ENCODE peak calls at places on chromosomes 16 and 17, in eight cellular contexts. R is AG09319, Z is esophagus squamous epithelium, I is cardiac fibroblast, Y is K562, D is A549, Q is fibroblast of pulmonary artery, A is BE2C. X is an unnamed sample.

GRCh38 chr17:2222901-2223616 is 80.5 kb downstream of the SMG6 start:
- DNase-seq in Q (peak; percentile 73), D (no peak), Y (no peak), R (no peak), Z (no peak), A (no peak), I (peak; percentile 74), X (no peak)

GRCh38 chr17:31529841-31530251 is 138.4 kb downstream of the RAB11FIP4 start:
- DNase-seq in A (no peak), I (no peak), Q (no peak), Z (no peak), Y (no peak), R (no peak), D (no peak), X (no peak)

GRCh38 chr17:59884861-59885260 is 7.9 kb downstream of the TUBD1 start:
- DNase-seq in Q (no peak), D (no peak), Y (no peak), R (no peak), Z (no peak), I (no peak), A (no peak), X (no peak)

GRCh38 chr16:85202631-85203461 is 90.6 kb upstream of the CIBAR2 start:
- DNase-seq in Z (no peak), D (no peak), Y (no peak), R (peak; percentile 93), I (peak; percentile 47), A (peak; percentile 95), Q (peak; percentile 90), X (peak; percentile 83)

GRCh38 chr17:68288375-68288774 is 2.6 kb downstream of the SLC16A6 start:
- DNase-seq in A (no peak), R (no peak), I (no peak), Z (no peak), D (no peak), Y (no peak), Q (no peak), X (no peak)

GRCh38 chr17:79341529-79341780 is 266.8 kb downstream of the ENGASE start:
- DNase-seq in R (no peak), I (no peak), Z (no peak), A (no peak), D (no peak), Y (no peak), Q (no peak), X (no peak)

GRCh38 chr17:56976941-56977570 is 875 bp upstream of the SCPEP1 start:
- DNase-seq in D (no peak), Z (no peak), I (peak; percentile 17), Y (peak; percentile 14), R (no peak), A (no peak), Q (no peak), X (no peak)

GRCh38 chr17:6502142-6502541 is 54.2 kb downstream of the PITPNM3 start:
- DNase-seq in Z (no peak), D (no peak), Q (no peak), Y (no peak), R (no peak), A (no peak), I (no peak), X (no peak)

DNA sequence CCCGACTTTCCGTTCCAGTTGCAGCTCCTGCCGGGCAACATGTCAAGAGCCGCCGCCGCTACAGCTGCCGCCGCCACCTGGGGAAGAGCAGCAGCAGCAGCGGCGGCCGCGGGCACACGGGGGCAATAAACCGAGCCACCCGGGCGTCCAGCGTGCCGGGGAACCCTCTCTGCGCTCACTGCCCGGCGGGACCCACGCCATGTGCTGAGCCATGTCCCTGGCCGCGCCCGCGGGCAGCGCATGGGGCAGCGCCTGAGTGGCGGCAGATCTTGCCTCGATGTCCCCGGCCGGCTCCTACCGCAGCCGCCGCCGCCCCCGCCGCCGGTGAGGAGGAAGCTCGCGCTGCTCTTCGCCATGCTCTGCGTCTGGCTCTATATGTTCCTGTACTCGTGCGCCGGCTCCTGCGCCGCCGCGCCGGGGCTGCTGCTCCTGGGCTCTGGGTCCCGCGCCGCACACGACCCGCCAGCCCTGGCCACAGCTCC is 439 bp downstream of the HS3ST3B1 start:
- DNase-seq in Q (no peak), A (no peak), R (no peak), Y (peak; percentile 26), D (peak; percentile 25), Z (no peak), I (no peak), X (no peak)
- TF ChIP-seq CTCF in Q (no peak), A (no peak), R (peak; percentile 2), Y (peak; percentile 18), D (peak; percentile 15), Z (no peak), I (no peak), X (no peak)

GRCh38 chr17:43353364-43353763 is 45.4 kb upstream of the ARL4D start:
- DNase-seq in I (no peak), Y (no peak), D (no peak), Z (no peak), R (no peak), A (no peak), Q (no peak), X (no peak)

GRCh38 chr17:43351686-43352085 is 47.1 kb upstream of the ARL4D start:
- DNase-seq in R (no peak), I (no peak), A (no peak), Y (no peak), D (no peak), Q (no peak), Z (no peak), X (no peak)

GRCh38 chr17:43350888-43351361 is 47.9 kb upstream of the ARL4D start:
- DNase-seq in Z (no peak), R (no peak), I (no peak), Q (no peak), D (no peak), A (no peak), Y (no peak), X (no peak)

GRCh38 chr17:43352579-43352978 is 46.2 kb upstream of the ARL4D start:
- DNase-seq in Z (no peak), I (no peak), R (no peak), Q (no peak), Y (no peak), D (no peak), A (no peak), X (no peak)

DNA sequence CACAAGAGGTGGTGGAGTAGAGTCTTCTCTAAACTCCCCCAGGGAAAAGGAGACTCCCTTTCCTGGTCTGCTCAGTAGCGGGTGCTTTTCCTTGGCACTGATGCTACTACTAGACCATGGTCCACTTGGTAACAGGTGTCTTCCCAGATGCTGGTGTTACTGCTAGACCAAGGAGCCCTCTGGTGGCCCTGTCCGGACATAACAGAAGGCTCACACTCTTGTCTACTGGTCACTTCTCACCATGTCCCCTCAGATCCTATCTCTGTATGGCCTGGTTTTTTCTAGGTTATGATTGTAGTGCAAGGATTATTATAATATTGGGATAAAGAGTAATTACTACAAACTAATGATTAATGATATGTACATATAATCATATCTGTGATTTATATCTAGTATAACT is 49.7 kb upstream of the ARL4D start:
- DNase-seq in R (no peak), D (no peak), Y (no peak), Z (no peak), I (no peak), Q (no peak), A (no peak), X (no peak)
- TF ChIP-seq CTCF in R (no peak), D (peak; percentile 5), Y (no peak), Z (no peak), I (no peak), Q (no peak), A (peak; percentile 42), X (no peak)

GRCh38 chr17:17443173-17443572 is 33.6 kb upstream of the MED9 start:
- DNase-seq in I (peak; percentile 18), R (peak; percentile 38), Q (no peak), Y (no peak), Z (no peak), A (no peak), D (no peak), X (no peak)

GRCh38 chr17:17445925-17446665 is 30.7 kb upstream of the MED9 start:
- DNase-seq in D (peak; percentile 98), I (peak; percentile 97), R (peak; percentile 86), Q (peak; percentile 82), Y (no peak), Z (no peak), A (no peak), X (peak; percentile 93)

GRCh38 chr17:17446666-17447155 is 30.1 kb upstream of the MED9 start:
- DNase-seq in D (peak; percentile 54), R (no peak), Q (no peak), Y (no peak), I (no peak), Z (no peak), A (no peak), X (no peak)

GRCh38 chr17:17447264-17447663 is 29.5 kb upstream of the MED9 start:
- DNase-seq in I (no peak), Y (no peak), Z (no peak), A (no peak), R (no peak), Q (no peak), D (no peak), X (no peak)

DNA sequence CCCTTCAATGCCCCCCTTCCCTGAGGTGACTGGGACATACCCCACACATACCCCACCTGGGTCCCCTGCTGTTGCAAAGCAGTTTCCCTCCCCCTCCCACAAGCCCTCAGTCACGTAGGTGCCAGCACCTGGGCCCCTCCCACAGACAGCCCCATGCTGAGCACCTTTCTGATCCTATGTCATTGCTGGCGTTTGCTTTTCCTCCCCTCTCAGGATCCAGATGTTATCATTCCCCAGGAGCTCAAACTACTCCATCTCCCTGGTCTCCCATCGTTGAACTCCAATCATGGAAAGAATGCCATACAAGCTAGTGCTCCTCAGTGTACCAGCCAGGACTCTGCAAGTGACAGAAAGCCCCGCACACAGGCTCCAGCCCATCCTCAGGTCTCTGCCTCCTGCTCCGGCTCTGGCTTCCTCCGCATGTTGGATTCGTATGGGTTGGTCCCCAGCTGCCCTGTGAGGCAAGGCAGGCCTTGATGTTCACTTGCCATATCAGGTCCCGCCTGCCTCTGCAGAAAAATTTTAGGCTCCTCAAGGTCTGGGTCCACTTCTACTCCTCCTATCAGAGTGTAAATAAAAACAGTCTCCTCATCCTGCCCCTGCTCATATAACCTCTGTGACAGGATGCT is 31.4 kb upstream of the MED9 start:
- DNase-seq in Y (no peak), Q (no peak), I (no peak), A (no peak), Z (no peak), D (peak; percentile 19), R (no peak), X (no peak)
- TF ChIP-seq CTCF in Y (no peak), Q (no peak), I (no peak), A (no peak), Z (no peak), D (no peak), R (no peak), X (no peak)

DNA sequence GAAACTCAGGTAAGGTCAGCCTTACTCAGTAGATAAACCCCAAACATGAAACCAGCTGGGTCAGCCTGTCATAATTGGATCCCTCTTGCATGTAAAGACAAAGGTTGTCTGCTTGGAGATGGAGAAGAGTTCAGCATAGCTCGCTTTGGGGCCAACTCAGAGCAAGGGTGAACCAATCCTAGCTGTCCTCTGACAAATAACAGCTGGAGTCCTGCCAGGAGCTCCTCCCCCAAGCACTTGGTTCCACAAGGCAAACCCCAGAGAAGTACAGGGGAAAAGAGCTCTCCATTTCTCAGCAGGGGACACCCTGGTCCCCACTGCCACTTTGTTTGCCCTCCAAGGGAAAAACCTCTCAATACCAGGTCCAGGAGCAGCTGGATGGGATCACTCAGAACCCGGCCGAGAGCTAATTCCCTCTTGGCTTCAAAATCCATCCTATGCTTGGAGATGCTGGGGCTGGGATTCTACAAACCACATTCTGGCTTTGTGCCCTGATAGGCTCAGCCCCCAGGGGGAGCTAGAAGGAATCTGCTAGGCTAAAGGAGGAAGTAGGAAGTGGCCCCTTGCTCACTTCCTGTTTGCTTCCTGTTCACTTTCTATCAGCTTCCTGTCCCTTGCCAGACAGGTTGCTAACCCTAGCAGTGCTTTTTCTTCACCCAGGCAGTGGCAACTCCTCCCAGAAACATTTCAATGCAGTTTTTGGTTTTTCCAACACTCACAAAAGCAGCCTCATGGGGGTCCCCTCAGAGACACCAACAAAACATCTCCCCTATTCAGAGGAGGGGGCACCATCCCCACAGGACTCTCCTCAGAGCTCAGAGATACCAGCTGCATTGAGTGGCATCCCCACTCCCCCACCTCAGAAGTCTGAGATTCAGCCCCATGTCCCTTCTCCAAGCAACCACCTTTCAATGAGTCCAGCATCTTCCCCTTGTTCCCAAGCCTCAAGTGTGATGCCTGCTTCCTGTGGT is 30.7 kb downstream of the CDRT4 start:
- DNase-seq in Q (peak; percentile 69), D (peak; percentile 41), Z (no peak), I (peak; percentile 70), A (peak; percentile 38), Y (peak; percentile 44), R (no peak), X (no peak)
- TF ChIP-seq CTCF in Q (peak; percentile 42), D (no peak), Z (no peak), I (peak; percentile 36), A (peak; percentile 49), Y (peak; percentile 37), R (peak; percentile 26), X (peak; percentile 21)